ENCODE peak calls at places on chromosomes 11 and 22, in ten cellular contexts. B is sigmoid colon, J is breast epithelium, Z is GM12892, A is HCT116, G is transverse colon, O is GM12891, M is K562, Q is esophagus muscularis mucosa, K is Panc1. S is an unnamed sample.

GRCh38 chr11:132142102-132142501 is 771.7 kb downstream of the NTM start:
- DNase-seq in B (no peak), J (no peak), Z (no peak), A (no peak), G (no peak), O (no peak), M (no peak), Q (no peak), K (no peak), S (no peak)

GRCh38 chr22:37132773-37133172 is 16.9 kb downstream of the IL2RB start:
- DNase-seq in B (no peak), J (no peak), Z (no peak), A (no peak), G (no peak), O (no peak), M (no peak), Q (no peak), K (no peak), S (no peak)

GRCh38 chr11:109023029-109023428 is 358.2 kb downstream of the DDX10 start:
- DNase-seq in B (no peak), J (no peak), Z (no peak), A (no peak), G (no peak), O (no peak), M (no peak), Q (peak), K (no peak), S (no peak)

GRCh38 chr11:30914143-30914762 is 328.1 kb upstream of the MPPED2 start:
- DNase-seq in B (no peak), J (peak), Z (peak), A (peak), G (peak), O (no peak), M (peak), Q (no peak), K (no peak), S (peak)

GRCh38 chr11:65861165-65861505 is 902 bp downstream of the MUS81 start:
- DNase-seq in B (peak), J (no peak), Z (no peak), A (no peak), G (peak), O (no peak), M (no peak), Q (no peak), K (no peak), S (no peak)

GRCh38 chr11:74332272-74332671 is 20.8 kb upstream of the P4HA3 start:
- DNase-seq in B (no peak), J (no peak), Z (no peak), A (no peak), G (no peak), O (no peak), M (no peak), Q (no peak), K (no peak), S (no peak)

GRCh38 chr11:104609297-104609696 is 289.0 kb downstream of the CASP12 start:
- DNase-seq in B (no peak), J (no peak), Z (no peak), A (peak), G (peak), O (peak), M (no peak), Q (no peak), K (no peak), S (no peak)

GRCh38 chr11:130940706-130941105 is 24.4 kb upstream of the SNX19 start:
- DNase-seq in B (no peak), J (no peak), Z (no peak), A (no peak), G (no peak), O (no peak), M (no peak), Q (no peak), K (no peak), S (no peak)

GRCh38 chr22:24601217-24602104 is 1.5 kb upstream of the GGT1 start:
- DNase-seq in B (no peak), J (no peak), Z (no peak), A (no peak), G (peak), O (no peak), M (no peak), Q (no peak), K (no peak), S (peak)

GRCh38 chr11:82731691-82732277 is 1.9 kb downstream of the FAM181B start:
- DNase-seq in B (no peak), J (no peak), Z (no peak), A (no peak), G (no peak), O (no peak), M (no peak), Q (no peak), K (no peak), S (no peak)

GRCh38 chr11:36817336-36817965 is 219.4 kb upstream of the RAG2 start:
- DNase-seq in B (no peak), J (no peak), Z (no peak), A (no peak), G (no peak), O (no peak), M (no peak), Q (no peak), K (no peak), S (no peak)

GRCh38 chr11:61065955-61066638 is 36.2 kb upstream of the CD5 start:
- DNase-seq in B (peak), J (no peak), Z (no peak), A (no peak), G (no peak), O (no peak), M (no peak), Q (no peak), K (no peak), S (no peak)

GRCh38 chr11:67396587-67397398 is 4.9 kb downstream of the PPP1CA start:
- DNase-seq in B (peak), J (no peak), Z (no peak), A (no peak), G (no peak), O (no peak), M (no peak), Q (no peak), K (no peak), S (no peak)
- TF ChIP-seq POLR2AphosphoS5 in B (no peak), J (no peak), Z (peak), A (no peak), G (peak), O (peak), M (no peak), Q (no peak), K (no peak), S (no peak)

DNA sequence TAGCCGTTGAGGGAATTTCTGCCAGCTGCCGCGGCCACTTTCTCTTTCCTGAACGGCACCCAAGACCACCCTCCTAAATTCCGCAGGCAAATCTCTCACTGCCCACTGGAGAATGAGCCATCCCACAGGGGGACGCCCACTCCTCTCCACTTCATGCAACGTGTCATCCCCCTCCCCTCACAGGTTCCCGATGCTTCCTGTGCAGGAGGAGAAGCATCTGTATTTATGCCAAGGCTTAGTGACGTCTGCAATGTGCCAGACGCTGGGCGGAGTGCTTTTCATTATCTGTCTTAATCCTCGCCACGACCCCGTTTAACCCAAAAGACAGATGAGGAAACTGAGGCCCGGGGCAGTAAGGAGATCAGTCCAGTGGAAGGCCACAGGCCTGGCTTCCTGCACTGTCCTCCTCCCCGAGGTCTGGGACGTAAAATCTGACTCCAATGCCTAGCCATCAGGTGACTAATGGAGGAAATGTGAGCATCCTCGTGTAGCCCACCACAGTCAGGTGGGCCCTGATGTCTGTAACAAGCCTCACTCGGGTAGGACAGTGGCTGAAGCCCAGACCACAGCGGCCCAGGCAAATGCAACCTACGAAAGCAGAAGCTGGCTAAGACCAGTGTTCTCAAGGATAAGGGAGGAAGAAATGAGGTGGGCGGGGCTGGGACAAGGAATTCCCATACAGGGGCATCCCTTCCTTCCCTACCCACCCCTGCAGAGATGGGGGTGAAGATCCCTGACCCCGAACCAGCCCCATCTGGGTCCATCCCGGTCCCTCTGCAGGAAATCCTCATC is 23.1 kb downstream of the MN1 start:
- DNase-seq in B (no peak), J (no peak), Z (no peak), A (no peak), G (no peak), O (no peak), M (no peak), Q (no peak), K (no peak), S (no peak)
- TF ChIP-seq POLR2AphosphoS5 in B (peak), J (no peak), Z (no peak), A (no peak), G (no peak), O (no peak), M (no peak), Q (peak), K (no peak), S (peak)

GRCh38 chr11:59550368-59550841 is 39.1 kb downstream of the OR4D9 start:
- DNase-seq in B (peak), J (peak), Z (peak), A (peak), G (peak), O (peak), M (peak), Q (peak), K (peak), S (peak)
- TF ChIP-seq POLR2AphosphoS5 in B (no peak), J (peak), Z (no peak), A (peak), G (no peak), O (no peak), M (no peak), Q (peak), K (peak), S (no peak)

GRCh38 chr11:581752-582151 is 5.5 kb downstream of the PHRF1 start:
- DNase-seq in B (no peak), J (no peak), Z (no peak), A (no peak), G (no peak), O (no peak), M (no peak), Q (no peak), K (no peak), S (no peak)

GRCh38 chr11:586376-587316 is 10.4 kb downstream of the PHRF1 start:
- DNase-seq in B (no peak), J (no peak), Z (no peak), A (no peak), G (no peak), O (no peak), M (no peak), Q (no peak), K (no peak), S (no peak)

GRCh38 chr11:581342-581741 is 5.1 kb downstream of the PHRF1 start:
- DNase-seq in B (no peak), J (no peak), Z (no peak), A (no peak), G (no peak), O (no peak), M (no peak), Q (no peak), K (no peak), S (no peak)

GRCh38 chr11:587546-587945 is 11.3 kb downstream of the PHRF1 start:
- DNase-seq in B (no peak), J (no peak), Z (no peak), A (no peak), G (no peak), O (no peak), M (no peak), Q (no peak), K (no peak), S (no peak)

DNA sequence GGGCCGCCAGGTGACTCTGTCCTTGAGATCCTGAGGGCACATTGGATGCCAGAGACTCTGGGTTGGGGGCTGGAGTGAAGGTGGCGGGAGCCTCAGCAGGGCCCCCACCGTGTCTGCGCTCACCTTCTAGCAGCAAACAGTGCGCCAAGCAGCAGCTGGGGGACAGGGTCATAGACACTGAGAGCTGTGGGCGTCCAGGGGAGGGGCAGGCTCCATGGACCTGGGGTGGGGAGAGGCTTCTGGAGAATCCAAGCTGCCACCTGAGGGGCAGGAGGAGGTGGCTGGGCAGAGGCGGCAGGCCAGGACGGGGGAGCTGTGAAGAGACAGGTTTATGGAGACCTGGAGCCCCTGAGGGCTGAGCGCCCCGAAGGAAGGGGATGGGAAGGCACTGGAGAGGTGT is 8.0 kb downstream of the PHRF1 start:
- DNase-seq in B (no peak), J (no peak), Z (no peak), A (no peak), G (no peak), O (no peak), M (no peak), Q (no peak), K (no peak), S (no peak)
- TF ChIP-seq POLR2AphosphoS5 in B (no peak), J (no peak), Z (no peak), A (no peak), G (no peak), O (no peak), M (no peak), Q (no peak), K (no peak), S (no peak)

GRCh38 chr11:101442171-101442570 is 141.6 kb downstream of the TRPC6 start:
- DNase-seq in B (no peak), J (no peak), Z (no peak), A (no peak), G (no peak), O (no peak), M (no peak), Q (no peak), K (no peak), S (no peak)
- TF ChIP-seq POLR2AphosphoS5 in B (no peak), J (no peak), Z (no peak), A (no peak), G (no peak), O (no peak), M (no peak), Q (no peak), K (no peak), S (no peak)

GRCh38 chr22:28829358-28830181 is 29.2 kb upstream of the XBP1 start:
- DNase-seq in B (peak), J (peak), Z (peak), A (peak), G (peak), O (peak), M (peak), Q (peak), K (peak), S (peak)
- TF ChIP-seq POLR2AphosphoS5 in B (no peak), J (peak), Z (no peak), A (no peak), G (no peak), O (no peak), M (no peak), Q (peak), K (no peak), S (no peak)